ENCODE peak calls at places on chromosomes 7 and 10, in six cellular contexts. One of them, this sample, is unnamed.

GRCh38 chr10:86699991-86700840 is 31.9 kb downstream of the LDB3 start:
- DNase-seq in progenitor cell of endocrine pancreas: no peak
- DNase-seq in fibroblast of the aortic adventitia: no peak
- DNase-seq in transverse colon: no peak
- DNase-seq in AG09319: no peak
- DNase-seq in cardiac fibroblast: no peak
- DNase-seq in this sample: no peak

GRCh38 chr10:34615770-34616169 is 199.3 kb downstream of the PARD3 start:
- DNase-seq in progenitor cell of endocrine pancreas: no peak
- DNase-seq in fibroblast of the aortic adventitia: no peak
- DNase-seq in transverse colon: no peak
- DNase-seq in AG09319: no peak
- DNase-seq in cardiac fibroblast: no peak
- DNase-seq in this sample: no peak

GRCh38 chr7:2052657-2053048 is 180.1 kb downstream of the MAD1L1 start:
- DNase-seq in progenitor cell of endocrine pancreas: no peak
- DNase-seq in fibroblast of the aortic adventitia: no peak
- DNase-seq in transverse colon: no peak
- DNase-seq in AG09319: no peak
- DNase-seq in cardiac fibroblast: no peak
- DNase-seq in this sample: no peak

GRCh38 chr7:154874409-154875113 is 128.4 kb downstream of the PAXIP1 start:
- DNase-seq in progenitor cell of endocrine pancreas: no peak
- DNase-seq in fibroblast of the aortic adventitia: no peak
- DNase-seq in transverse colon: no peak
- DNase-seq in AG09319: no peak
- DNase-seq in cardiac fibroblast: no peak
- DNase-seq in this sample: no peak

GRCh38 chr7:5528815-5529442 is 105.3 kb upstream of the TNRC18 start:
- DNase-seq in progenitor cell of endocrine pancreas: no peak
- DNase-seq in fibroblast of the aortic adventitia: no peak
- DNase-seq in transverse colon: no peak
- DNase-seq in AG09319: no peak
- DNase-seq in cardiac fibroblast: no peak
- DNase-seq in this sample: no peak

GRCh38 chr10:77571490-77571889 is 66.1 kb downstream of the KCNMA1 start:
- DNase-seq in progenitor cell of endocrine pancreas: no peak
- DNase-seq in fibroblast of the aortic adventitia: no peak
- DNase-seq in transverse colon: peak
- DNase-seq in AG09319: no peak
- DNase-seq in cardiac fibroblast: no peak
- DNase-seq in this sample: no peak

GRCh38 chr10:81876253-81876731 is 1.3 kb downstream of the NRG3 start:
- DNase-seq in progenitor cell of endocrine pancreas: peak
- DNase-seq in fibroblast of the aortic adventitia: no peak
- DNase-seq in transverse colon: no peak
- DNase-seq in AG09319: no peak
- DNase-seq in cardiac fibroblast: no peak
- DNase-seq in this sample: no peak

GRCh38 chr10:97781541-97782331 is 9.9 kb upstream of the SFRP5 start:
- DNase-seq in progenitor cell of endocrine pancreas: no peak
- DNase-seq in fibroblast of the aortic adventitia: no peak
- DNase-seq in transverse colon: no peak
- DNase-seq in AG09319: no peak
- DNase-seq in cardiac fibroblast: no peak
- DNase-seq in this sample: no peak

GRCh38 chr10:6052247-6053221 is 9.6 kb downstream of the IL2RA start:
- DNase-seq in progenitor cell of endocrine pancreas: no peak
- DNase-seq in fibroblast of the aortic adventitia: no peak
- DNase-seq in transverse colon: peak
- DNase-seq in AG09319: no peak
- DNase-seq in cardiac fibroblast: no peak
- DNase-seq in this sample: no peak

GRCh38 chr7:38367301-38367700 is 93.9 kb upstream of the TARP start:
- DNase-seq in progenitor cell of endocrine pancreas: no peak
- DNase-seq in fibroblast of the aortic adventitia: no peak
- DNase-seq in transverse colon: no peak
- DNase-seq in AG09319: no peak
- DNase-seq in cardiac fibroblast: no peak
- DNase-seq in this sample: no peak

GRCh38 chr7:38368191-38368605 is 94.8 kb upstream of the TARP start:
- DNase-seq in progenitor cell of endocrine pancreas: peak
- DNase-seq in fibroblast of the aortic adventitia: peak
- DNase-seq in transverse colon: peak
- DNase-seq in AG09319: no peak
- DNase-seq in cardiac fibroblast: peak
- DNase-seq in this sample: no peak

GRCh38 chr7:38374507-38374906 is 101.1 kb upstream of the TARP start:
- DNase-seq in progenitor cell of endocrine pancreas: no peak
- DNase-seq in fibroblast of the aortic adventitia: peak
- DNase-seq in transverse colon: no peak
- DNase-seq in AG09319: no peak
- DNase-seq in cardiac fibroblast: peak
- DNase-seq in this sample: no peak

GRCh38 chr7:38373155-38373554 is 99.7 kb upstream of the TARP start:
- DNase-seq in progenitor cell of endocrine pancreas: no peak
- DNase-seq in fibroblast of the aortic adventitia: no peak
- DNase-seq in transverse colon: no peak
- DNase-seq in AG09319: no peak
- DNase-seq in cardiac fibroblast: peak
- DNase-seq in this sample: no peak

DNA sequence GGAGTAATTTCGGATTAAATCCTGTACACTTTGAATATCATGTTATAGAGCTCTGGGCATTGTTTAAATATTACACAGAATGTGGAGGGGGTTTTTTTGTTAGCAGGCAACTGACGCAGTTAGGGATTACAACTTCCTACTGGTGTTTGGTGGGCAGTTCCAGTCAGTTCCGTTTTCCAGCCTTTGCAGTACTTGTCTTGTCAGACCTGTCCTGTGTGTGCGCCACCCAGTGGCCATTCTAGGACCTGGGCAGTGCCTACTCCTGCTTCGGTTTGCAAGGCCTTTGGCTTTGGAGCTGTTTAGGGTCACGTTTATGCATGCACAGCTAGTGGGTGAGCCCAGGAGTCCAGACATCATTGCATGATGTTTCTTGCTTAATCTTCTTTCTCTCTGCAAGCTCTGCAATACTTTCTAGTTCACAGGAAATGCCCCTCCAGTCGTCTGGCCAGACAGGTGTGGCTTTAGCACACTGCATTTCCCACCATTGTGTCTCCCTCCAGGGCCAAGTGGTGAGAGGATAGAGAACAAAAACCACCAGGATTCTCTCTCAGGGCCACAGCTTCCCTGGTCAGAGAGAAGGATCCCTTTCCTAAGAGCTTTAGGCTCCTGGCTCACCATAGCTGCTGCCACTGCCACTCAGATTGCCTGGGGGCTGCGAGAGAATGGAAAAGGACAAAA is 96.5 kb upstream of the TARP start:
- DNase-seq in progenitor cell of endocrine pancreas: peak
- DNase-seq in fibroblast of the aortic adventitia: peak
- DNase-seq in transverse colon: peak
- DNase-seq in AG09319: peak
- DNase-seq in cardiac fibroblast: peak
- DNase-seq in this sample: peak
- TF ChIP-seq CTCF in progenitor cell of endocrine pancreas: peak
- TF ChIP-seq CTCF in fibroblast of the aortic adventitia: peak
- TF ChIP-seq CTCF in transverse colon: peak
- TF ChIP-seq CTCF in AG09319: peak
- TF ChIP-seq CTCF in cardiac fibroblast: peak
- TF ChIP-seq CTCF in this sample: peak

DNA sequence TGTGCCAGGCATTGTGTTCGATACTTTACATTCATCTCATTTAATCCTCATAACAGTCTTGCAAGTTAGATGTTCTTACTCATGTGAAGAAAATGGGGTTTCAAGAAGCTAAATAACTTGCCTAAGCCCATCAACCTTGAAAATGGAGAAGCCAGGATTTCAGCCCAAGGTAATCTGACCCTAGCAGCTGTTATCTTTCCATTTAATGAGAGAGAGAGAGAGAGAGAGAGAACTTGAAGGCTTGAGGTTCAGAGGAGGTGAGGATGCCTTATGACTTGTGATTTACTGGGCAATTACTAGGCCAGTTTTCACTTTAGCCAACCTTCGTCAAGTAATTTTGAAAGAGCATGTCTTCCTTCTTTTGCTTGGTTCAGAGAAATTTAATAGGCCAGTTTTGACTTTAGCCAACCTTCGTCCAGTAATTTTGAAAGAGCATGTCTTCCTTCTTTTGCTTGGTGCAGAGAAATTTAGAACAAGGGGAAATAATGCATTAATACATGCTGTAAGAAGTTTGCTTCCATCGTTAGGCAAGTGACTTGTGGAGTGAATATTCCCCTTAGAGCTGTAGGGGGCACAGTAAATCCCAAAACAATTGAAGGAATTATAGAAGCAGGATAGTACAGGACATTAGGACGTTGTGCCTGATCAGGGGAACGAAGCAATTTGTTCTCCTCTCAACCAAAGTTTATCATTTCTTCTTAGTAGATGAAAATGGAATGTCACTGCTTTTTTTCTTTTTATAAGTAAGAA is 143.0 kb upstream of the BMPER start:
- DNase-seq in progenitor cell of endocrine pancreas: no peak
- DNase-seq in fibroblast of the aortic adventitia: no peak
- DNase-seq in transverse colon: no peak
- DNase-seq in AG09319: no peak
- DNase-seq in cardiac fibroblast: no peak
- DNase-seq in this sample: no peak
- TF ChIP-seq CTCF in progenitor cell of endocrine pancreas: no peak
- TF ChIP-seq CTCF in fibroblast of the aortic adventitia: no peak
- TF ChIP-seq CTCF in transverse colon: no peak
- TF ChIP-seq CTCF in AG09319: peak
- TF ChIP-seq CTCF in cardiac fibroblast: peak
- TF ChIP-seq CTCF in this sample: no peak

DNA sequence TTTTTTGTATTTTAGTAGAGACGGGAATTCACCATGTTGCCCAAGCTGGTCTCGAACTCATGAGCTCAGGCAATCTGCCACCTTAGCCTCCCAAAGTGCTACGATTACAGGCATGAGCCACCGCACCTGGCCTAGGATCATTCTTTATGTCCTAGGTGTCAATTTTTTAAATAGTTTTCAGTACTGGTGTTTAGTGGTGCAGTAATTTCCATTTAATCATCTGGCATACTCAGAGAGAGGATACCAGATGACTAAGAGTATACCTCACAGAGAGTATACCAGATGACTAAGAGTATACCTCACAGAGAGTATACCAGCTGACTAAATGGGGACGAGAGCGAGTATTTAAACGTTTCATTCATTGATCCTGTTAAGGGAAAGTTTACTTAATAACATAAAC is 37.3 kb upstream of the TMEM248 start:
- DNase-seq in progenitor cell of endocrine pancreas: no peak
- DNase-seq in fibroblast of the aortic adventitia: no peak
- DNase-seq in transverse colon: no peak
- DNase-seq in AG09319: no peak
- DNase-seq in cardiac fibroblast: no peak
- DNase-seq in this sample: no peak
- TF ChIP-seq CTCF in progenitor cell of endocrine pancreas: no peak
- TF ChIP-seq CTCF in fibroblast of the aortic adventitia: no peak
- TF ChIP-seq CTCF in transverse colon: no peak
- TF ChIP-seq CTCF in AG09319: no peak
- TF ChIP-seq CTCF in cardiac fibroblast: no peak
- TF ChIP-seq CTCF in this sample: no peak

DNA sequence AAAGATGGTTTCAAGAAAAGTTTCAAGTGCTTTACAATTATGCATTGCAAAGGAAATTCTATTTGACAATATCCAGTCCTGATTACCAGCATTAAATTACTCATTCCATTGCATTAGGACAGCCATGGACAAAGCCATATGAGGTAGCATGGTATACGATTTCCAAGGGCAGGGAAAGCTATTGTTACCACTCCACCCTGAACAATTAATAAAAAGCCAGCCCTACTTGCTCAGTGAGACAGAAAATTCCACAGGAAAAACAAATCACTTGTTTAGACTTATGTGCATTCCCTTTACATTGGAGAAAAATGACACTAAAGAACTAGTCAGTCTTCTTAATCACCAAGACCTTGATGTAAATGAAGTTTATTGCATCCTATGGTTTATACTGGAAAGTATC is 5.6 kb downstream of the CD36 start:
- DNase-seq in progenitor cell of endocrine pancreas: no peak
- DNase-seq in fibroblast of the aortic adventitia: no peak
- DNase-seq in transverse colon: no peak
- DNase-seq in AG09319: no peak
- DNase-seq in cardiac fibroblast: no peak
- DNase-seq in this sample: no peak
- TF ChIP-seq CTCF in progenitor cell of endocrine pancreas: no peak
- TF ChIP-seq CTCF in fibroblast of the aortic adventitia: no peak
- TF ChIP-seq CTCF in transverse colon: no peak
- TF ChIP-seq CTCF in AG09319: no peak
- TF ChIP-seq CTCF in cardiac fibroblast: no peak
- TF ChIP-seq CTCF in this sample: no peak

GRCh38 chr7:50307368-50308012 is 3.0 kb downstream of the IKZF1 start:
- DNase-seq in progenitor cell of endocrine pancreas: no peak
- DNase-seq in fibroblast of the aortic adventitia: no peak
- DNase-seq in transverse colon: peak
- DNase-seq in AG09319: no peak
- DNase-seq in cardiac fibroblast: no peak
- DNase-seq in this sample: no peak
- TF ChIP-seq CTCF in progenitor cell of endocrine pancreas: no peak
- TF ChIP-seq CTCF in fibroblast of the aortic adventitia: no peak
- TF ChIP-seq CTCF in transverse colon: no peak
- TF ChIP-seq CTCF in AG09319: no peak
- TF ChIP-seq CTCF in cardiac fibroblast: no peak
- TF ChIP-seq CTCF in this sample: no peak

DNA sequence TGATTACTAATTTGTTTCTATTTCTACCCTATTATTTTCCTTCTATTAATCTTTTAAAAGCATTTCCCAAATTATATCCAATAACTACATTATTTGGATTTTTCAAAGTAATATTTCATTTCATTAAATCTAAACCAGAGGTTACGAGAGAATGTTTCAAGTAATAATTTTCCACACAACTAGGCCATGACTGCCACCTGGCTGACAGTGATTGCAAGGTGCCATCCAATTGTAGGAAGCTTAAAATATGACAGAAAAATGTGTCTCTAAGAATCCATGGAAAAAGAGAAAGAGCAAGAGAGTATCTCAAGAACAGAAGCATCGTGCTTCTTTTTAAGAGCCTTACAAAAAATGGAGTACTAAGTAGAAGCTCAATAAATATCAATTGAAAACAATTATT is 48.7 kb downstream of the TPK1 start:
- DNase-seq in progenitor cell of endocrine pancreas: no peak
- DNase-seq in fibroblast of the aortic adventitia: no peak
- DNase-seq in transverse colon: no peak
- DNase-seq in AG09319: no peak
- DNase-seq in cardiac fibroblast: no peak
- DNase-seq in this sample: no peak
- TF ChIP-seq CTCF in progenitor cell of endocrine pancreas: no peak
- TF ChIP-seq CTCF in fibroblast of the aortic adventitia: no peak
- TF ChIP-seq CTCF in transverse colon: no peak
- TF ChIP-seq CTCF in AG09319: no peak
- TF ChIP-seq CTCF in cardiac fibroblast: no peak
- TF ChIP-seq CTCF in this sample: peak

DNA sequence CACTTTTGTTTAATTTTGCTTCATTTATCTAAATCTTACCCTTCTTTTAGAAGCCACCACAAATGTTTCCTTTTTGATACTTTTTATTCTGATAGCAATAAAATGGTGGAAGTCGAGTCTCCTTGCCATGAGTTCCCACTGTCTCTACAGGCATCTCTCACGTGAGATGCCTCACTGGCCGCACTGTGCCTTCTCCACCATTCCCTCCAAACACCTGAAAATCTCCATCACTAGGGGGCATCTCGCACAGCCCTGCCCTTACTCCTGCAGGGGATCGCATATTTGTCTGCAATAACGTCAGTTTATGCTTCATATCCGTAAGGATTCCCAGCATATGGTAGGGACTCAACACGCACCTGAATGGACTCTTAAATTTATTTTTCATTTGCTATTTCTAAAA is 56.3 kb upstream of the NCAPG2 start:
- DNase-seq in progenitor cell of endocrine pancreas: no peak
- DNase-seq in fibroblast of the aortic adventitia: no peak
- DNase-seq in transverse colon: no peak
- DNase-seq in AG09319: no peak
- DNase-seq in cardiac fibroblast: no peak
- DNase-seq in this sample: no peak
- TF ChIP-seq CTCF in progenitor cell of endocrine pancreas: peak
- TF ChIP-seq CTCF in fibroblast of the aortic adventitia: peak
- TF ChIP-seq CTCF in transverse colon: no peak
- TF ChIP-seq CTCF in AG09319: peak
- TF ChIP-seq CTCF in cardiac fibroblast: peak
- TF ChIP-seq CTCF in this sample: no peak